ENCODE peak calls at places on chromosomes 11 and 22, in eight cellular contexts. One of them, this sample, is unnamed.

GRCh38 chr11:12111482-12112149 is 1.2 kb downstream of the MICAL2 start:
- DNase-seq in GM23248: peak
- DNase-seq in A549: no peak
- DNase-seq in aorta: peak
- DNase-seq in RWPE1: no peak
- DNase-seq in CD8-positive, alpha-beta memory T cell: no peak
- DNase-seq in uterus: no peak
- DNase-seq in CD4-positive, alpha-beta memory T cell: no peak
- DNase-seq in this sample: no peak

GRCh38 chr11:1085440-1086170 is 10.9 kb downstream of the MUC2 start:
- DNase-seq in GM23248: no peak
- DNase-seq in A549: no peak
- DNase-seq in aorta: peak
- DNase-seq in RWPE1: no peak
- DNase-seq in CD8-positive, alpha-beta memory T cell: no peak
- DNase-seq in uterus: no peak
- DNase-seq in CD4-positive, alpha-beta memory T cell: no peak
- DNase-seq in this sample: no peak

GRCh38 chr11:118876261-118876660 is 7.4 kb upstream of the CXCR5 start:
- DNase-seq in GM23248: no peak
- DNase-seq in A549: no peak
- DNase-seq in aorta: no peak
- DNase-seq in RWPE1: no peak
- DNase-seq in CD8-positive, alpha-beta memory T cell: no peak
- DNase-seq in uterus: no peak
- DNase-seq in CD4-positive, alpha-beta memory T cell: no peak
- DNase-seq in this sample: no peak

GRCh38 chr11:40306938-40307548 is 1152.4 kb downstream of the LRRC4C start:
- DNase-seq in GM23248: peak
- DNase-seq in A549: peak
- DNase-seq in aorta: no peak
- DNase-seq in RWPE1: peak
- DNase-seq in CD8-positive, alpha-beta memory T cell: no peak
- DNase-seq in uterus: no peak
- DNase-seq in CD4-positive, alpha-beta memory T cell: no peak
- DNase-seq in this sample: no peak

GRCh38 chr22:19607198-19608113 is 83.2 kb upstream of the CLDN5 start:
- DNase-seq in GM23248: no peak
- DNase-seq in A549: no peak
- DNase-seq in aorta: no peak
- DNase-seq in RWPE1: peak
- DNase-seq in CD8-positive, alpha-beta memory T cell: no peak
- DNase-seq in uterus: no peak
- DNase-seq in CD4-positive, alpha-beta memory T cell: peak
- DNase-seq in this sample: peak

GRCh38 chr11:128686745-128687177 is 7.1 kb upstream of the FLI1 start:
- DNase-seq in GM23248: peak
- DNase-seq in A549: no peak
- DNase-seq in aorta: peak
- DNase-seq in RWPE1: peak
- DNase-seq in CD8-positive, alpha-beta memory T cell: peak
- DNase-seq in uterus: peak
- DNase-seq in CD4-positive, alpha-beta memory T cell: peak
- DNase-seq in this sample: no peak

GRCh38 chr11:106457727-106458126 is 380.3 kb downstream of the AASDHPPT start:
- DNase-seq in GM23248: peak
- DNase-seq in A549: no peak
- DNase-seq in aorta: no peak
- DNase-seq in RWPE1: peak
- DNase-seq in CD8-positive, alpha-beta memory T cell: no peak
- DNase-seq in uterus: no peak
- DNase-seq in CD4-positive, alpha-beta memory T cell: no peak
- DNase-seq in this sample: no peak

GRCh38 chr11:1732421-1733008 is 17.9 kb downstream of the IFITM10 start:
- DNase-seq in GM23248: peak
- DNase-seq in A549: no peak
- DNase-seq in aorta: peak
- DNase-seq in RWPE1: no peak
- DNase-seq in CD8-positive, alpha-beta memory T cell: no peak
- DNase-seq in uterus: no peak
- DNase-seq in CD4-positive, alpha-beta memory T cell: no peak
- DNase-seq in this sample: no peak

GRCh38 chr11:93089474-93090102 is 108.2 kb downstream of the SLC36A4 start:
- DNase-seq in GM23248: peak
- DNase-seq in A549: peak
- DNase-seq in aorta: no peak
- DNase-seq in RWPE1: no peak
- DNase-seq in CD8-positive, alpha-beta memory T cell: no peak
- DNase-seq in uterus: no peak
- DNase-seq in CD4-positive, alpha-beta memory T cell: no peak
- DNase-seq in this sample: peak

GRCh38 chr11:77154381-77155081 is 26.5 kb downstream of the MYO7A start:
- DNase-seq in GM23248: no peak
- DNase-seq in A549: no peak
- DNase-seq in aorta: no peak
- DNase-seq in RWPE1: no peak
- DNase-seq in CD8-positive, alpha-beta memory T cell: no peak
- DNase-seq in uterus: no peak
- DNase-seq in CD4-positive, alpha-beta memory T cell: no peak
- DNase-seq in this sample: peak

GRCh38 chr22:37623075-37624016 is 14.7 kb downstream of the GGA1 start:
- DNase-seq in GM23248: peak
- DNase-seq in A549: peak
- DNase-seq in aorta: peak
- DNase-seq in RWPE1: peak
- DNase-seq in CD8-positive, alpha-beta memory T cell: peak
- DNase-seq in uterus: peak
- DNase-seq in CD4-positive, alpha-beta memory T cell: peak
- DNase-seq in this sample: peak

GRCh38 chr11:117638913-117639543 is 158.0 kb downstream of the DSCAML1 start:
- DNase-seq in GM23248: no peak
- DNase-seq in A549: no peak
- DNase-seq in aorta: no peak
- DNase-seq in RWPE1: no peak
- DNase-seq in CD8-positive, alpha-beta memory T cell: no peak
- DNase-seq in uterus: no peak
- DNase-seq in CD4-positive, alpha-beta memory T cell: no peak
- DNase-seq in this sample: no peak

GRCh38 chr11:9719949-9720646 is 56.2 kb downstream of the SWAP70 start:
- DNase-seq in GM23248: peak
- DNase-seq in A549: no peak
- DNase-seq in aorta: no peak
- DNase-seq in RWPE1: no peak
- DNase-seq in CD8-positive, alpha-beta memory T cell: no peak
- DNase-seq in uterus: no peak
- DNase-seq in CD4-positive, alpha-beta memory T cell: no peak
- DNase-seq in this sample: no peak

GRCh38 chr22:37561209-37562048 is 1.1 kb downstream of the CDC42EP1 start:
- DNase-seq in GM23248: peak
- DNase-seq in A549: peak
- DNase-seq in aorta: peak
- DNase-seq in RWPE1: peak
- DNase-seq in CD8-positive, alpha-beta memory T cell: peak
- DNase-seq in uterus: peak
- DNase-seq in CD4-positive, alpha-beta memory T cell: peak
- DNase-seq in this sample: peak

GRCh38 chr11:12110714-12111481 is 508 bp downstream of the MICAL2 start:
- DNase-seq in GM23248: peak
- DNase-seq in A549: no peak
- DNase-seq in aorta: peak
- DNase-seq in RWPE1: no peak
- DNase-seq in CD8-positive, alpha-beta memory T cell: peak
- DNase-seq in uterus: peak
- DNase-seq in CD4-positive, alpha-beta memory T cell: peak
- DNase-seq in this sample: peak

GRCh38 chr11:17258670-17259069 is 17.9 kb upstream of the NUCB2 start:
- DNase-seq in GM23248: no peak
- DNase-seq in A549: no peak
- DNase-seq in aorta: no peak
- DNase-seq in RWPE1: no peak
- DNase-seq in CD8-positive, alpha-beta memory T cell: no peak
- DNase-seq in uterus: no peak
- DNase-seq in CD4-positive, alpha-beta memory T cell: no peak
- DNase-seq in this sample: no peak

GRCh38 chr11:66996609-66997273 is 21.6 kb downstream of the C11orf86 start:
- DNase-seq in GM23248: peak
- DNase-seq in A549: no peak
- DNase-seq in aorta: no peak
- DNase-seq in RWPE1: no peak
- DNase-seq in CD8-positive, alpha-beta memory T cell: no peak
- DNase-seq in uterus: no peak
- DNase-seq in CD4-positive, alpha-beta memory T cell: no peak
- DNase-seq in this sample: no peak

GRCh38 chr11:72930011-72930410 is 115.8 kb downstream of the ATG16L2 start:
- DNase-seq in GM23248: no peak
- DNase-seq in A549: no peak
- DNase-seq in aorta: no peak
- DNase-seq in RWPE1: no peak
- DNase-seq in CD8-positive, alpha-beta memory T cell: no peak
- DNase-seq in uterus: no peak
- DNase-seq in CD4-positive, alpha-beta memory T cell: no peak
- DNase-seq in this sample: no peak

GRCh38 chr22:45896961-45897538 is 79.9 kb downstream of the WNT7B start:
- DNase-seq in GM23248: no peak
- DNase-seq in A549: no peak
- DNase-seq in aorta: no peak
- DNase-seq in RWPE1: no peak
- DNase-seq in CD8-positive, alpha-beta memory T cell: no peak
- DNase-seq in uterus: no peak
- DNase-seq in CD4-positive, alpha-beta memory T cell: no peak
- DNase-seq in this sample: no peak

GRCh38 chr22:45897736-45898135 is 79.2 kb downstream of the WNT7B start:
- DNase-seq in GM23248: no peak
- DNase-seq in A549: no peak
- DNase-seq in aorta: no peak
- DNase-seq in RWPE1: no peak
- DNase-seq in CD8-positive, alpha-beta memory T cell: no peak
- DNase-seq in uterus: no peak
- DNase-seq in CD4-positive, alpha-beta memory T cell: no peak
- DNase-seq in this sample: no peak

GRCh38 chr22:45893516-45893915 is 83.4 kb downstream of the WNT7B start:
- DNase-seq in GM23248: no peak
- DNase-seq in A549: no peak
- DNase-seq in aorta: no peak
- DNase-seq in RWPE1: no peak
- DNase-seq in CD8-positive, alpha-beta memory T cell: no peak
- DNase-seq in uterus: no peak
- DNase-seq in CD4-positive, alpha-beta memory T cell: no peak
- DNase-seq in this sample: no peak

GRCh38 chr22:45895436-45896152 is 81.4 kb downstream of the WNT7B start:
- DNase-seq in GM23248: no peak
- DNase-seq in A549: no peak
- DNase-seq in aorta: peak
- DNase-seq in RWPE1: no peak
- DNase-seq in CD8-positive, alpha-beta memory T cell: no peak
- DNase-seq in uterus: no peak
- DNase-seq in CD4-positive, alpha-beta memory T cell: no peak
- DNase-seq in this sample: no peak

GRCh38 chr22:45896153-45896951 is 80.6 kb downstream of the WNT7B start:
- DNase-seq in GM23248: no peak
- DNase-seq in A549: no peak
- DNase-seq in aorta: peak
- DNase-seq in RWPE1: peak
- DNase-seq in CD8-positive, alpha-beta memory T cell: no peak
- DNase-seq in uterus: no peak
- DNase-seq in CD4-positive, alpha-beta memory T cell: no peak
- DNase-seq in this sample: no peak
- H3K27ac ChIP-seq in GM23248: no peak
- H3K27ac ChIP-seq in A549: no peak
- H3K27ac ChIP-seq in aorta: no peak
- H3K27ac ChIP-seq in RWPE1: no peak
- H3K27ac ChIP-seq in CD8-positive, alpha-beta memory T cell: no peak
- H3K27ac ChIP-seq in uterus: no peak
- H3K27ac ChIP-seq in CD4-positive, alpha-beta memory T cell: no peak
- H3K27ac ChIP-seq in this sample: no peak

DNA sequence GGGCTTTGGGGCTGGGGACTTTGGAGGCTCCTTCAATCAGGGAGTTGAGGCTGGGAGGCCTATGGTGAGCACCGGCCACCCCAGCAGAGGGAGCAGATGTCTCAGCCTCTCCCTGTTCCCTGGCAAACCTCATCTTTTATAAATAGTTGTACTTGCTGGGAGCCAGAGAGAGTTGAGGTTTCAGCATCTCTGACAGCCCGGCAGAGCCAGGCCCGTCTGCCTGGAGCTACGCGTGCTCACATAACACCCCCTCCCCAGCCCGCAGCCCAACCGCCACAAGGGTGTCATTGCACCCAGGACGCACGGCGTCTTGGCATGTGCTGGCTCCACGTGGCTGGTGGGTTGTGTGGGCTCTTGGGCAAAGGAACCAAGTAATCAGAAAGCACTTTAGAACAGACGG is 127.1 kb downstream of the CHST1 start:
- DNase-seq in GM23248: no peak
- DNase-seq in A549: no peak
- DNase-seq in aorta: no peak
- DNase-seq in RWPE1: no peak
- DNase-seq in CD8-positive, alpha-beta memory T cell: no peak
- DNase-seq in uterus: no peak
- DNase-seq in CD4-positive, alpha-beta memory T cell: no peak
- DNase-seq in this sample: no peak
- H3K27ac ChIP-seq in GM23248: no peak
- H3K27ac ChIP-seq in A549: no peak
- H3K27ac ChIP-seq in aorta: no peak
- H3K27ac ChIP-seq in RWPE1: no peak
- H3K27ac ChIP-seq in CD8-positive, alpha-beta memory T cell: no peak
- H3K27ac ChIP-seq in uterus: no peak
- H3K27ac ChIP-seq in CD4-positive, alpha-beta memory T cell: no peak
- H3K27ac ChIP-seq in this sample: no peak

GRCh38 chr11:44906641-44907040 is 44.0 kb downstream of the TP53I11 start:
- DNase-seq in GM23248: no peak
- DNase-seq in A549: no peak
- DNase-seq in aorta: no peak
- DNase-seq in RWPE1: no peak
- DNase-seq in CD8-positive, alpha-beta memory T cell: no peak
- DNase-seq in uterus: no peak
- DNase-seq in CD4-positive, alpha-beta memory T cell: no peak
- DNase-seq in this sample: no peak
- H3K27ac ChIP-seq in GM23248: no peak
- H3K27ac ChIP-seq in A549: no peak
- H3K27ac ChIP-seq in aorta: no peak
- H3K27ac ChIP-seq in RWPE1: no peak
- H3K27ac ChIP-seq in CD8-positive, alpha-beta memory T cell: no peak
- H3K27ac ChIP-seq in uterus: no peak
- H3K27ac ChIP-seq in CD4-positive, alpha-beta memory T cell: no peak
- H3K27ac ChIP-seq in this sample: no peak

DNA sequence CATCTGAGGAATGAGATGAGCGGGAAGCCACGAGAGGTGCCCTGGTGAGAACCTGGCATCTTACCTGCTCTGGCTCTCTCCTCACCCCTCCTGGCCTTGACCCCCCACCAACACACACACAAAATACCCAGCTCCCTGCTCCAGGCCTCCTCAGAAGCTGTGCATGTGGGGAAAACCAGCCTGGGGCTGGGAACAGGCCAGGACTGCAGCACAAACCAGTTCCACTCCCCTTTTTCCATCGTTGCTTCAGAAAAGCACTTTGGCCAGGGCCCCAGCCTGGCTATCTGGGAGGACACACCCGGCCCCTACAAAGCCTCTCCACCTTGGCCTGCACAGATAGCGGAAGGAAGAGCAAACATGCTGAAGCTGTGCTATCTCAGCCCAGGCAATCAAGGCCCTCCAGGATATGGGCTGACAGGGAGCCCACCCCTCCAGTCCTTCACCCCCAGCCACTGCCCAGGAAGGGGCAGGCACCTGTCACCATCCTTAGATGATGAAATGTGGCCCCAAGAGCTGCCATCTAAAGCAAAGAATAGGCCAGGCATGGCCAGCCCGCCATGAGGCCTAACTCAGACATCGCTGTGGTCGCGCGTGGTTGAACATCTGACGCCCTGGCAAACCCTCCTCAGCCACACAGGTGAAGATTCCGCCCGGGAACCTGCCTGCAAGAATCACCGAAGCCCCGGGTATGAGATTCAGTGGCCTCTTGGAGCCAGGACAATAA is 35.4 kb downstream of the PISD start:
- DNase-seq in GM23248: peak
- DNase-seq in A549: no peak
- DNase-seq in aorta: no peak
- DNase-seq in RWPE1: no peak
- DNase-seq in CD8-positive, alpha-beta memory T cell: no peak
- DNase-seq in uterus: peak
- DNase-seq in CD4-positive, alpha-beta memory T cell: no peak
- DNase-seq in this sample: no peak
- H3K27ac ChIP-seq in GM23248: no peak
- H3K27ac ChIP-seq in A549: no peak
- H3K27ac ChIP-seq in aorta: no peak
- H3K27ac ChIP-seq in RWPE1: peak
- H3K27ac ChIP-seq in CD8-positive, alpha-beta memory T cell: peak
- H3K27ac ChIP-seq in uterus: peak
- H3K27ac ChIP-seq in CD4-positive, alpha-beta memory T cell: no peak
- H3K27ac ChIP-seq in this sample: peak